ENCODE peak calls at places on chromosome X, in six cellular contexts. Q, R, I, E, U and V are unnamed samples.
A peak's percentile ranks its signal among the peaks of the same experiment; 100 is the strongest.

GRCh38 chrX:150203249-150203647 is 159.9 kb upstream of the MAMLD1 start:
- DNase-seq in Q (no peak), R (no peak), I (no peak), E (no peak), U (no peak), V (no peak)

GRCh38 chrX:101252634-101253033 is 33.0 kb downstream of the DRP2 start:
- DNase-seq in Q (no peak), R (no peak), I (peak; percentile 38), E (no peak), U (peak; percentile 35), V (no peak)

GRCh38 chrX:68754406-68754805 is 74.4 kb upstream of the EFNB1 start:
- DNase-seq in Q (no peak), R (no peak), I (no peak), E (no peak), U (no peak), V (no peak)

GRCh38 chrX:29617725-29618124 is 597.6 kb upstream of the MAGEB2 start:
- DNase-seq in Q (peak; percentile 36), R (peak; percentile 11), I (no peak), E (no peak), U (no peak), V (no peak)

GRCh38 chrX:141220342-141221008 is 21.8 kb downstream of the SPANXC start:
- DNase-seq in Q (no peak), R (peak; percentile 50), I (peak; percentile 61), E (no peak), U (peak; percentile 74), V (no peak)

GRCh38 chrX:112851806-112852205 is 11.2 kb upstream of the AMOT start:
- DNase-seq in Q (no peak), R (no peak), I (peak; percentile 58), E (no peak), U (peak; percentile 73), V (no peak)

GRCh38 chrX:151713859-151714258 is 2.0 kb upstream of the FATE1 start:
- DNase-seq in Q (peak; percentile 26), R (peak; percentile 37), I (no peak), E (no peak), U (no peak), V (no peak)

GRCh38 chrX:151153086-151153485 is 23.3 kb upstream of the GPR50 start:
- DNase-seq in Q (peak; percentile 8), R (peak; percentile 25), I (peak; percentile 12), E (no peak), U (peak; percentile 28), V (no peak)

GRCh38 chrX:123975180-123975579 is 13.7 kb downstream of the STAG2 start:
- DNase-seq in Q (no peak), R (no peak), I (peak; percentile 61), E (no peak), U (peak; percentile 31), V (no peak)

GRCh38 chrX:22314211-22314610 is 41.5 kb downstream of the CBLL2 start:
- DNase-seq in Q (no peak), R (no peak), I (no peak), E (no peak), U (no peak), V (no peak)

GRCh38 chrX:37825225-37825842 is 22.0 kb downstream of the DYNLT3 start:
- DNase-seq in Q (peak; percentile 56), R (peak; percentile 38), I (peak; percentile 25), E (peak; percentile 15), U (peak; percentile 38), V (no peak)

GRCh38 chrX:14352511-14352910 is 176.8 kb upstream of the GLRA2 start:
- DNase-seq in Q (peak; percentile 48), R (no peak), I (peak; percentile 81), E (no peak), U (no peak), V (no peak)

GRCh38 chrX:40420899-40421729 is 159.7 kb upstream of the ATP6AP2 start:
- DNase-seq in Q (no peak), R (peak; percentile 3), I (peak; percentile 10), E (no peak), U (no peak), V (no peak)

GRCh38 chrX:112865464-112866025 is 24.9 kb upstream of the AMOT start:
- DNase-seq in Q (no peak), R (no peak), I (no peak), E (no peak), U (no peak), V (no peak)

GRCh38 chrX:127708155-127708554 is 344.0 kb downstream of the ACTRT1 start:
- DNase-seq in Q (no peak), R (peak; percentile 4), I (no peak), E (no peak), U (no peak), V (no peak)

GRCh38 chrX:27599928-27600327 is 9.8 kb downstream of the DCAF8L2 start:
- DNase-seq in Q (no peak), R (peak; percentile 42), I (no peak), E (no peak), U (peak; percentile 33), V (no peak)

GRCh38 chrX:151970027-151970426 is 4.4 kb downstream of the GABRE start:
- DNase-seq in Q (no peak), R (no peak), I (no peak), E (no peak), U (no peak), V (no peak)

GRCh38 chrX:155880586-155881157 is 473 bp upstream of the VAMP7 start:
- DNase-seq in Q (no peak), R (no peak), I (no peak), E (no peak), U (no peak), V (no peak)

GRCh38 chrX:134172588-134173259 is 64.3 kb upstream of the CCDC160 start:
- DNase-seq in Q (peak; percentile 17), R (peak; percentile 1), I (no peak), E (no peak), U (no peak), V (no peak)

GRCh38 chrX:10608099-10608498 is 12.3 kb downstream of the MID1 start:
- DNase-seq in Q (no peak), R (peak; percentile 84), I (peak; percentile 41), E (no peak), U (peak; percentile 90), V (no peak)

GRCh38 chrX:42248226-42248625 is 324.9 kb upstream of the CASK start:
- DNase-seq in Q (no peak), R (peak; percentile 1), I (no peak), E (no peak), U (no peak), V (no peak)

GRCh38 chrX:42247241-42247640 is 323.9 kb upstream of the CASK start:
- DNase-seq in Q (no peak), R (no peak), I (peak; percentile 9), E (no peak), U (peak; percentile 8), V (no peak)

GRCh38 chrX:42241421-42241820 is 318.1 kb upstream of the CASK start:
- DNase-seq in Q (no peak), R (no peak), I (peak; percentile 5), E (no peak), U (no peak), V (no peak)

GRCh38 chrX:42242044-42242443 is 318.7 kb upstream of the CASK start:
- DNase-seq in Q (no peak), R (no peak), I (peak; percentile 1), E (no peak), U (no peak), V (no peak)

GRCh38 chrX:42246814-42247213 is 323.5 kb upstream of the CASK start:
- DNase-seq in Q (no peak), R (no peak), I (peak; percentile 9), E (peak; percentile 11), U (no peak), V (no peak)
- H3K4me3 ChIP-seq in Q (no peak overlapping the region), R (no peak overlapping the region), I (peak overlapping the region; percentile 42), E (no peak overlapping the region), U (peak overlapping the region; percentile 25), V (peak overlapping the region; percentile 39)

DNA sequence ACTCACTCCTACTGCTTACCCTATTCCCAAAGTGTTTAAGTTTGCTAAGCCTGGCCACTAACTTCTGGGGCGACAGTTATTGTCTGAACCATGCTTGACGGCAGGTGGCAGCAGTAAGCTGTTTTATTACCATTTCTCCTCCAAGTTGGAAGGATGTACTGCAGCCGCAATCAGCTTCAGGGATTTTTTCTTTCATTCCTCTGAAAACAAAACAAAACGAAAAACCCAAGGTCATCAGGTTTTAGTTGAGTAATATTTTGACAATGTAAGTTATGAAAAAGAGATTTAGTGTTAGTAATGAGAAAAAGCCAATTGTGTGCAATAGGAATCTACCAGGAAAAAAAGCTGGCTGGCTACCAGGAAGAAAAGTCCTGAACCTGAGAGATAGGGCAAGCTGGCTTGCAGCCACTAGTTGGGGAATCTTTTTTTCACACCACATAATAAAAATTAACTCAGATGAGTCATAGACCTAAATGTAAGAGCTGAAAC is 13.2 kb upstream of the RAB9B start:
- DNase-seq in Q (peak; percentile 64), R (peak; percentile 64), I (peak; percentile 85), E (peak; percentile 32), U (peak; percentile 78), V (no peak)
- TF ChIP-seq CTCF in Q (peak; percentile 80), R (peak; percentile 66), I (peak; percentile 69), E (no peak), U (peak; percentile 69), V (peak; percentile 46)

GRCh38 chrX:389021-389441 is 2.3 kb upstream of the PPP2R3B start:
- DNase-seq in Q (no peak), R (no peak), I (no peak), E (no peak), U (no peak), V (no peak)

GRCh38 chrX:390459-390858 is 3.8 kb upstream of the PPP2R3B start:
- DNase-seq in Q (no peak), R (no peak), I (no peak), E (no peak), U (no peak), V (no peak)

GRCh38 chrX:386768-387575 is at the start of gene PPP2R3B:
- DNase-seq in Q (peak; percentile 98), R (peak; percentile 99), I (peak; percentile 97), E (peak; percentile 97), U (peak; percentile 98), V (peak; percentile 92)

GRCh38 chrX:386239-386767 is 404 bp downstream of the PPP2R3B start:
- DNase-seq in Q (no peak), R (no peak), I (no peak), E (no peak), U (no peak), V (no peak)

DNA sequence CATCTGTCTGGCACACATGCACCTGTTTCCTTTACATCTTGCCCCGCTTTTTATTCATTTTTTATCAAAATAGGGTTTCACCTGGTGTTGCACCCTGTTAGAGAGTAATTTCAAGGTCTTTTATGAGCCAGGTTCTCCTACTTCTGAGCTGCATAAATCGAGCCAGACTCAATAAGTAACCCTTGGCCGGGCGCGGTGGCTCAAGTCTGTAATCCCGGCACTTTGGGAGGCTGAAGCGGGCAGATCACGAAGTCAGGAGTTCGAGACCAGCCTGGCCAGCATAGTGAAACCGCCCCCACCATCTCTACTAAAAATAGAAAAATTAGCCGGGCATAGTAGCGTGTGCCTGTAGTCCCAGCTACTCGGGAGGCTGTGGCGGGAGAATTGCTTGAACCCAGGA is 1.0 kb upstream of the PPP2R3B start:
- DNase-seq in Q (no peak), R (no peak), I (no peak), E (no peak), U (no peak), V (no peak)
- H3K4me3 ChIP-seq in Q (peak overlapping the region; percentile 71), R (peak overlapping the region; percentile 93), I (peak overlapping the region; percentile 64), E (no peak overlapping the region), U (peak overlapping the region; percentile 58), V (peak overlapping the region; percentile 100)

DNA sequence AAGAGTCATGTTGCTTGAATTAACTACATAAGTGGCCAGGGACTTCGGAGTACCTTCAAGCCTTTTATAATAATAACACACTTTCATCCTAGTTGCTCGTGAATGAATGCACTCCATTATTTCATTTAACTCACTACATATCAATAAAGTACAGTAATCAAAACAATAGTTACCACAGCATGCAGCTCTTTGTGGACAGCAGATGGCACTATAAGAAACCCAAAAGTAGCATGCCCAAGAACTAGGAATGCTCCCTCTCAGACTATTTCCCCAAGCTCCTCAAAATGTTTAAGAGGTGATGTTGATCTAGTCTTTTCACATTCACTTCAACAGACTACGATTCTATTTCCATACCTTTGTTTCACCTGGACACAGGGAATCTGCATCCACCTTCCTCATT is 500.8 kb upstream of the DIAPH2 start:
- DNase-seq in Q (peak; percentile 33), R (peak; percentile 11), I (peak; percentile 1), E (no peak), U (peak; percentile 1), V (no peak)
- TF ChIP-seq CTCF in Q (peak; percentile 59), R (peak; percentile 28), I (peak; percentile 16), E (no peak), U (peak; percentile 34), V (no peak)